ENCODE peak calls at places on chromosomes 6 and 20, in five cellular contexts. P is bronchial epithelial cell, E is stomach, K is endodermal cell, O is fibroblast of the aortic adventitia. I is an unnamed sample.

GRCh38 chr6:42224222-42225042 is 6.8 kb upstream of the MRPS10 start:
- DNase-seq in E (no peak), O (peak), K (no peak), P (peak), I (peak)

GRCh38 chr20:20894753-20895152 is 182.3 kb upstream of the RALGAPA2 start:
- DNase-seq in K (no peak), P (no peak), E (no peak), O (no peak), I (no peak)

GRCh38 chr6:129969064-129969463 is 49.3 kb upstream of the L3MBTL3 start:
- DNase-seq in K (peak), E (no peak), O (no peak), P (no peak), I (no peak)

GRCh38 chr20:17525650-17526049 is 5.5 kb downstream of the BFSP1 start:
- DNase-seq in K (peak), E (peak), O (no peak), P (peak), I (peak)

GRCh38 chr6:139764498-139764986 is 390.1 kb upstream of the CITED2 start:
- DNase-seq in E (no peak), K (peak), P (peak), O (peak), I (peak)

GRCh38 chr6:137348777-137349176 is 129.6 kb upstream of the IFNGR1 start:
- DNase-seq in P (no peak), K (no peak), O (no peak), E (no peak), I (no peak)

GRCh38 chr20:46283426-46283825 is 24.9 kb downstream of the CDH22 start:
- DNase-seq in O (no peak), K (no peak), P (peak), E (no peak), I (no peak)

GRCh38 chr6:116008470-116009229 is 52.0 kb downstream of the FRK start:
- DNase-seq in K (no peak), O (peak), P (peak), E (no peak), I (peak)

GRCh38 chr20:53164072-53164471 is 191.9 kb downstream of the TSHZ2 start:
- DNase-seq in E (no peak), P (no peak), K (no peak), O (no peak), I (no peak)

GRCh38 chr20:53161073-53161472 is 188.9 kb downstream of the TSHZ2 start:
- DNase-seq in P (no peak), O (no peak), E (no peak), K (no peak), I (no peak)

GRCh38 chr20:53163486-53163885 is 191.3 kb downstream of the TSHZ2 start:
- DNase-seq in P (peak), O (peak), E (no peak), K (no peak), I (peak)

GRCh38 chr20:53161473-53161872 is 189.3 kb downstream of the TSHZ2 start:
- DNase-seq in P (peak), O (no peak), E (no peak), K (no peak), I (no peak)

GRCh38 chr20:53162251-53162835 is 190.2 kb downstream of the TSHZ2 start:
- DNase-seq in P (peak), K (peak), E (no peak), O (peak), I (peak)
- TF ChIP-seq CTCF in P (peak), K (peak), E (no peak), O (peak), I (peak)

GRCh38 chr6:33744895-33745546 is 1.7 kb downstream of the IP6K3 start:
- DNase-seq in O (no peak), E (no peak), P (no peak), K (no peak), I (no peak)

GRCh38 chr6:33745558-33745957 is 1.1 kb downstream of the IP6K3 start:
- DNase-seq in E (no peak), O (no peak), K (no peak), P (no peak), I (no peak)

GRCh38 chr6:33746651-33747100 is at the start of gene IP6K3:
- DNase-seq in E (no peak), K (no peak), O (no peak), P (no peak), I (no peak)

GRCh38 chr6:33747823-33748222 is 1.1 kb upstream of the IP6K3 start:
- DNase-seq in O (no peak), K (no peak), E (no peak), P (no peak), I (no peak)

GRCh38 chr6:33746036-33746600 is 587 bp downstream of the IP6K3 start:
- DNase-seq in O (no peak), P (peak), E (no peak), K (peak), I (peak)
- H3K4me3 ChIP-seq in O (no peak), P (no peak), E (no peak), K (no peak), I (no peak)

GRCh38 chr6:152635949-152636674 is 1.1 kb downstream of the SYNE1 start:
- DNase-seq in K (peak), P (peak), O (peak), E (no peak), I (peak)
- TF ChIP-seq CTCF in K (no peak), P (no peak), O (no peak), E (no peak), I (no peak)

GRCh38 chr6:45661667-45662066 is 283.9 kb upstream of the SUPT3H start:
- DNase-seq in P (peak), K (no peak), E (no peak), O (peak), I (peak)

GRCh38 chr6:45667265-45667664 is 289.5 kb upstream of the SUPT3H start:
- DNase-seq in E (no peak), O (no peak), K (peak), P (no peak), I (no peak)

GRCh38 chr6:45666844-45667243 is 289.1 kb upstream of the SUPT3H start:
- DNase-seq in O (no peak), E (no peak), P (no peak), K (no peak), I (no peak)

GRCh38 chr6:45665859-45666258 is 288.1 kb upstream of the SUPT3H start:
- DNase-seq in K (no peak), O (no peak), P (no peak), E (no peak), I (no peak)

GRCh38 chr6:45663181-45664180 is 285.7 kb upstream of the SUPT3H start:
- DNase-seq in K (peak), E (no peak), P (no peak), O (peak), I (peak)
- H3K4me3 ChIP-seq in K (no peak), E (peak), P (peak), O (peak), I (no peak)

GRCh38 chr6:30211306-30211705 is 1.9 kb downstream of the TRIM26 start:
- DNase-seq in O (no peak), P (no peak), K (no peak), E (no peak), I (no peak)

GRCh38 chr6:30212865-30213653 is at the start of gene TRIM26:
- DNase-seq in P (peak), K (peak), E (peak), O (peak), I (peak)

GRCh38 chr6:30213999-30214982 is 1.1 kb upstream of the TRIM26 start:
- DNase-seq in K (peak), P (peak), O (peak), E (peak), I (peak)

GRCh38 chr6:30213654-30213998 is 420 bp upstream of the TRIM26 start:
- DNase-seq in O (no peak), K (no peak), P (no peak), E (no peak), I (no peak)

DNA sequence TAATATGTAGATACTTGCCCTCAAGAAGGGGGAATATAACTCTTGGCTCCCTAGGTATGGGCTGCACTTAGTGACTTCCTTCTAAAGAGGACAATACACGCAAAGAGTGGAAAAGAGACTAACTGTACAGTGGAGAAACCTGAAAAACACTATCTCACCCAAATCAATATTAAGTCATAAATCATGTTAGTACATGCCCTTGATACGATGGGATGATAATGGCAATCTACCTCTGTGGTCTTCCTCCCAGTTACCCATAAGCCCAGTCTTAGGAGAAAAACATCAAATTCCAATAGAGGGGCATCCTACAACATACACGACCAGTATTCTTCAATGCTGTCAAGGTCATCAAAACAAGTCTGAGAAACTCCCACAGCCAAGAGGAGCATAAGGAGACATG is 1.3 kb downstream of the TRIM26 start:
- DNase-seq in K (no peak), O (no peak), P (peak), E (no peak), I (no peak)
- TF ChIP-seq CTCF in K (no peak), O (no peak), P (no peak), E (no peak), I (no peak)

DNA sequence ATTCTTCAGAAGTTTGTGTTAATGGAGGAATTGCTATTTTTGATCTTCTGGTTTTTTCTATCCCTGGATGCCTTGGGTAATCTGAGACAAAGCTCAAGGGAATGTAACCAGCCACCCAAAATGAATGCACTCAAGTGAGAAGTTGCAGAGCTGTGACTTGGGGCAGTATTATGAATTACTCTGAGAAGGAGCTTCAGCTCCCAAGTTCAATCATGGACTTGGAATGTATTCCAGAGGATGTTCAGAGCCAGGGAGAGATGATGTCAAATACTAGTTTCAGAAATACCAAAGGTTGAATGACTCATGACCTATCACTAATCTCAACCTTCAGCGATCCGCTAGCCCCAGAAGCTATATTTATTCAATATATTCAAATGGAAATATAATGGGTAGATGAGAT is 375.2 kb upstream of the PLCB4 start:
- DNase-seq in E (no peak), O (peak), K (no peak), P (peak), I (peak)
- H3K4me3 ChIP-seq in E (no peak), O (no peak), K (no peak), P (no peak), I (no peak)

DNA sequence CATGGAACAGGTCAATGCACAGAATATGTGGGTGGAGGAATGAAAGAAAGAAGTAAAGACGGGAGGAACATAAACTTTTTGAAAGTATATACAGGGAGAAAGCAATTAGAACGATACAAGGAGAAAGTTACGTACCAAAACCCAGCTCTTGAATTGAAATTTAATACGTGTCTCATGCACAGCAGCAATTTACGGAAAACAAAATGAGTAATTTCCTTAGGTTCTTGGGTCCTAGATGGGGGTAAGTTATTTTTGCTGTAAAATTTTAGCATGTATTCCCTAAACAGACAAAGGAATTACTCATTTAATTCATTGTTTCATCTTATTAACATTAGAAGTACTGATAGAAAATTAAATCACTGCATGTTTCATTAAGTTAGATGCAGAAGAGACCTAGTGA is 75.8 kb downstream of the PDE10A start:
- DNase-seq in K (no peak), O (no peak), P (no peak), E (no peak), I (no peak)
- TF ChIP-seq CTCF in K (no peak), O (no peak), P (no peak), E (no peak), I (no peak)

DNA sequence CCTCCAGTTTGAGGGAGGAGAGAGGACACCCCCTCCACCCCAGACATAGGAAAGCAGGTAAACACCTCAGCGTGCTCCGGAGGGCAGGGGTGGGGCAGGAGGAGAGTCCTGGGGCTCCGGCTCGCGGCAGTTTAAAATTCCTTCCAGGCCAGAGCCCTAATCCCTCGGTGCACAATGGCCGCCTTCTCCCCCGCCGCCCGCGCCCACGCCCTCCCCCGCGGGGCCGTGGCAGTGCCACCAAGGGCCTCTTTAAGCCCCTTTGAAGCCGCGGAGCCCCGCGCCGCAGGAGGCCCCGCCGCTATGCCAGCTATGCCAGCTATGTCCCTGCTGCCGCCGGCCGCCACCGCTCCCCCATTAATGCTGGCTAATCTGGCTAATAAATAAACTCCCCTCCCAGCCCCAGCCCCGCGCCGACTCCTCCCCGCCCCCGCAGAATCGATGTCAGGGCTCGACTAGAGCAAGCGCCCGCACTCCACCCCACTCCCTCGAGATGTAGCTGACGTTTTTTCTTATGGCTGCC is 125.1 kb downstream of the MRPL14 start:
- DNase-seq in K (peak), E (no peak), P (no peak), O (peak), I (no peak)
- H3K4me3 ChIP-seq in K (peak), E (peak), P (peak), O (peak), I (peak)

GRCh38 chr6:168440520-168441433 is at the start of gene SMOC2:
- DNase-seq in E (no peak), P (no peak), K (peak), O (peak), I (no peak)
- TF ChIP-seq CTCF in E (no peak), P (no peak), K (no peak), O (no peak), I (no peak)

GRCh38 chr6:122676146-122676545 is 65.9 kb downstream of the PKIB start:
- DNase-seq in E (no peak), K (no peak), O (no peak), P (no peak), I (no peak)

GRCh38 chr6:122671246-122671645 is 61.0 kb downstream of the PKIB start:
- DNase-seq in P (no peak), K (no peak), E (no peak), O (no peak), I (no peak)

GRCh38 chr6:122669868-122670267 is 59.7 kb downstream of the PKIB start:
- DNase-seq in P (peak), K (no peak), O (no peak), E (no peak), I (no peak)

GRCh38 chr6:122676688-122677087 is 66.5 kb downstream of the PKIB start:
- DNase-seq in K (no peak), P (no peak), O (no peak), E (no peak), I (no peak)

GRCh38 chr6:122673345-122673961 is 63.2 kb downstream of the PKIB start:
- DNase-seq in K (no peak), P (peak), E (no peak), O (no peak), I (no peak)
- H3K4me3 ChIP-seq in K (no peak), P (no peak), E (no peak), O (no peak), I (no peak)